ENCODE peak calls at places on chromosomes 12 and 14, in seven cellular contexts. One of them, this sample, is unnamed.

GRCh38 chr12:130818381-130819247 is 20.4 kb downstream of the STX2 start:
- DNase-seq in upper lobe of left lung: peak
- DNase-seq in AG09319: no peak
- DNase-seq in ovary: peak
- DNase-seq in dorsolateral prefrontal cortex: peak
- DNase-seq in PC-3: peak
- DNase-seq in bronchial epithelial cell: peak
- DNase-seq in this sample: peak

GRCh38 chr12:7241404-7242005 is 52.0 kb downstream of the PEX5 start:
- DNase-seq in upper lobe of left lung: no peak
- DNase-seq in AG09319: no peak
- DNase-seq in ovary: no peak
- DNase-seq in dorsolateral prefrontal cortex: no peak
- DNase-seq in PC-3: peak
- DNase-seq in bronchial epithelial cell: peak
- DNase-seq in this sample: no peak

GRCh38 chr14:55605793-55606192 is 25.8 kb downstream of the KTN1 start:
- DNase-seq in upper lobe of left lung: no peak
- DNase-seq in AG09319: no peak
- DNase-seq in ovary: no peak
- DNase-seq in dorsolateral prefrontal cortex: no peak
- DNase-seq in PC-3: peak
- DNase-seq in bronchial epithelial cell: peak
- DNase-seq in this sample: no peak

GRCh38 chr14:29462271-29462670 is 465.4 kb downstream of the PRKD1 start:
- DNase-seq in upper lobe of left lung: no peak
- DNase-seq in AG09319: no peak
- DNase-seq in ovary: no peak
- DNase-seq in dorsolateral prefrontal cortex: no peak
- DNase-seq in PC-3: no peak
- DNase-seq in bronchial epithelial cell: no peak
- DNase-seq in this sample: no peak

GRCh38 chr12:131442337-131442918 is 268.5 kb upstream of the SFSWAP start:
- DNase-seq in upper lobe of left lung: no peak
- DNase-seq in AG09319: no peak
- DNase-seq in ovary: no peak
- DNase-seq in dorsolateral prefrontal cortex: no peak
- DNase-seq in PC-3: no peak
- DNase-seq in bronchial epithelial cell: no peak
- DNase-seq in this sample: no peak

GRCh38 chr14:96590190-96590860 is 88.1 kb downstream of the PAPOLA start:
- DNase-seq in upper lobe of left lung: no peak
- DNase-seq in AG09319: no peak
- DNase-seq in ovary: no peak
- DNase-seq in dorsolateral prefrontal cortex: no peak
- DNase-seq in PC-3: no peak
- DNase-seq in bronchial epithelial cell: no peak
- DNase-seq in this sample: no peak

GRCh38 chr12:128761305-128761880 is 62.4 kb downstream of the SLC15A4 start:
- DNase-seq in upper lobe of left lung: no peak
- DNase-seq in AG09319: no peak
- DNase-seq in ovary: no peak
- DNase-seq in dorsolateral prefrontal cortex: no peak
- DNase-seq in PC-3: no peak
- DNase-seq in bronchial epithelial cell: no peak
- DNase-seq in this sample: no peak

GRCh38 chr12:31589896-31590729 is 823 bp downstream of the DENND5B start:
- DNase-seq in upper lobe of left lung: peak
- DNase-seq in AG09319: no peak
- DNase-seq in ovary: peak
- DNase-seq in dorsolateral prefrontal cortex: peak
- DNase-seq in PC-3: peak
- DNase-seq in bronchial epithelial cell: peak
- DNase-seq in this sample: peak

GRCh38 chr12:70576341-70577282 is 60.6 kb downstream of the PTPRB start:
- DNase-seq in upper lobe of left lung: no peak
- DNase-seq in AG09319: peak
- DNase-seq in ovary: no peak
- DNase-seq in dorsolateral prefrontal cortex: no peak
- DNase-seq in PC-3: peak
- DNase-seq in bronchial epithelial cell: peak
- DNase-seq in this sample: no peak

GRCh38 chr12:6774557-6775062 is 2.3 kb downstream of the LAG3 start:
- DNase-seq in upper lobe of left lung: no peak
- DNase-seq in AG09319: no peak
- DNase-seq in ovary: no peak
- DNase-seq in dorsolateral prefrontal cortex: no peak
- DNase-seq in PC-3: no peak
- DNase-seq in bronchial epithelial cell: no peak
- DNase-seq in this sample: no peak

GRCh38 chr14:73242274-73242960 is 5.1 kb downstream of the PAPLN start:
- DNase-seq in upper lobe of left lung: no peak
- DNase-seq in AG09319: no peak
- DNase-seq in ovary: peak
- DNase-seq in dorsolateral prefrontal cortex: no peak
- DNase-seq in PC-3: no peak
- DNase-seq in bronchial epithelial cell: no peak
- DNase-seq in this sample: no peak

GRCh38 chr12:1540690-1541089 is 53.7 kb downstream of the FBXL14 start:
- DNase-seq in upper lobe of left lung: no peak
- DNase-seq in AG09319: no peak
- DNase-seq in ovary: no peak
- DNase-seq in dorsolateral prefrontal cortex: no peak
- DNase-seq in PC-3: peak
- DNase-seq in bronchial epithelial cell: peak
- DNase-seq in this sample: no peak

GRCh38 chr12:10169094-10169493 is 2.8 kb downstream of the OLR1 start:
- DNase-seq in upper lobe of left lung: no peak
- DNase-seq in AG09319: no peak
- DNase-seq in ovary: no peak
- DNase-seq in dorsolateral prefrontal cortex: no peak
- DNase-seq in PC-3: peak
- DNase-seq in bronchial epithelial cell: no peak
- DNase-seq in this sample: no peak
- TF ChIP-seq CTCF in upper lobe of left lung: no peak
- TF ChIP-seq CTCF in AG09319: no peak
- TF ChIP-seq CTCF in ovary: no peak
- TF ChIP-seq CTCF in dorsolateral prefrontal cortex: no peak
- TF ChIP-seq CTCF in PC-3: no peak
- TF ChIP-seq CTCF in bronchial epithelial cell: no peak
- TF ChIP-seq CTCF in this sample: no peak

GRCh38 chr14:99188721-99189120 is 83.3 kb downstream of the BCL11B start:
- DNase-seq in upper lobe of left lung: no peak
- DNase-seq in AG09319: no peak
- DNase-seq in ovary: no peak
- DNase-seq in dorsolateral prefrontal cortex: no peak
- DNase-seq in PC-3: no peak
- DNase-seq in bronchial epithelial cell: no peak
- DNase-seq in this sample: no peak

GRCh38 chr14:99191663-99192621 is 80.1 kb downstream of the BCL11B start:
- DNase-seq in upper lobe of left lung: no peak
- DNase-seq in AG09319: no peak
- DNase-seq in ovary: peak
- DNase-seq in dorsolateral prefrontal cortex: no peak
- DNase-seq in PC-3: peak
- DNase-seq in bronchial epithelial cell: peak
- DNase-seq in this sample: no peak

GRCh38 chr14:99189201-99189801 is 82.7 kb downstream of the BCL11B start:
- DNase-seq in upper lobe of left lung: no peak
- DNase-seq in AG09319: no peak
- DNase-seq in ovary: no peak
- DNase-seq in dorsolateral prefrontal cortex: peak
- DNase-seq in PC-3: no peak
- DNase-seq in bronchial epithelial cell: no peak
- DNase-seq in this sample: no peak

GRCh38 chr14:99192823-99193222 is 79.2 kb downstream of the BCL11B start:
- DNase-seq in upper lobe of left lung: no peak
- DNase-seq in AG09319: no peak
- DNase-seq in ovary: no peak
- DNase-seq in dorsolateral prefrontal cortex: no peak
- DNase-seq in PC-3: no peak
- DNase-seq in bronchial epithelial cell: no peak
- DNase-seq in this sample: no peak

DNA sequence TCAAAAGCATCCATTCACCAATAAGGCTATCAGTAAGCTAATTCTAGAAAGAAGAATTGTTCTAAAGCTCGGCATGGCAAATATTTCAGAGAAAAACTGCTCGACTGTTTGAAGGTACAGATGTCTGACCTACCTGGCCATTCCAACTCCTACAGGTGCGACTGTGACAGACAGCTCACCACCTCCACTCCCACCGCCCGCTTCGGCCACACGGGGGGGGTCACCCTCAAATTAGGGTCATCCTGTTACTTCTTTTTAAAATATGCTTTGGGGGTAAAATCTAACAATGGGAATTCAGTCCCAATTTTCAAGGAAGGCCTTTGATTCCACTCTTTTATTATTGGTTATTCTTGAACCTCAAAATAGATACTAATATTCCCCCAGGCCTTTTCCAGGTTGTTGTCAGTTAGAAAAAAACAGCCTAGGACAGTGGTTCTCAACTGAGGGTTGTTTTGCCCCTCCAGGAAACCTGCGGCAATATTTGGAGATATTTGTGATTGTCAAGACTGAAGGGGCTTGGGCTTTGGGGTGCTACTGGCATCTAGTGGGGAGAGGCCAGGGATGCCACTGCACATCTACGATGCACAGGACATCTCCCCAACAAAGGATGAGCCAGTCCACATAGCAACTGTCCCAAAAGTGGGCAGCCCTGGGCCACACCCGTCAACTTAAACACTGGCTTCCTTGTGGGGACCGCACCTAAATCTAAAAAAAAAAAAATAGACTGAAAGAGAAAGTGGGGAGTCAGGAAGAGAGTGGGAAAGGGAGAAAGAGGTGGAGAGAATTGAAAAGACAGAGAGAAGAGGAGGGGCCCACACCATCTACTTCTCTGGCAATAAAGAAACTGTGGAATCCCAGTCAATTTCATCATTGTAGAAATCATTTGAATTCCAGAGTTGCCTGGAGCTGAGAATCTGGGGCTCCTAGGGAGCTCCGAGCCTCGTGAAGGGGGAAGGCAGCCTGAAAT is 81.0 kb downstream of the BCL11B start:
- DNase-seq in upper lobe of left lung: no peak
- DNase-seq in AG09319: no peak
- DNase-seq in ovary: no peak
- DNase-seq in dorsolateral prefrontal cortex: no peak
- DNase-seq in PC-3: no peak
- DNase-seq in bronchial epithelial cell: no peak
- DNase-seq in this sample: no peak
- TF ChIP-seq CTCF in upper lobe of left lung: no peak
- TF ChIP-seq CTCF in AG09319: no peak
- TF ChIP-seq CTCF in ovary: no peak
- TF ChIP-seq CTCF in dorsolateral prefrontal cortex: no peak
- TF ChIP-seq CTCF in PC-3: no peak
- TF ChIP-seq CTCF in bronchial epithelial cell: peak
- TF ChIP-seq CTCF in this sample: no peak

DNA sequence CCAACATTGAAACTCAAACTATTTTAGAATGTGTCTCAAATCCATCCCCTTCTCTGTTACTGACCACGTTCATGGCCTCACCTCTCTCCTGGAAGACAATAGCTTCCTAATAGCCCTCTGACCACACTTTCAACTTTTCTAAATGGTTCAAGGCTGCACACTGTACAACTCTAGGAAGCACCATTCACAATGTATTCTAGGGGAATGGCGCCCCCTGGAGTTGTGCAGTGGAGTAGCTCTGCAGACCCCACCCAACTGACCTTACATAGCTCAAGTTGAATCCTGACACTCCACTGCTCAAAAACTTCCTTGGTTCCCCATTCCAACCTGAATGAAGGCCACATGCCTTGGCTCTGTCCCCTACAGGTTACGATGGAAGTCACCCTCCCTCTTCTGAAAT is 77.6 kb downstream of the GAS2L3 start:
- DNase-seq in upper lobe of left lung: no peak
- DNase-seq in AG09319: no peak
- DNase-seq in ovary: no peak
- DNase-seq in dorsolateral prefrontal cortex: no peak
- DNase-seq in PC-3: no peak
- DNase-seq in bronchial epithelial cell: no peak
- DNase-seq in this sample: no peak
- TF ChIP-seq CTCF in upper lobe of left lung: no peak
- TF ChIP-seq CTCF in AG09319: peak
- TF ChIP-seq CTCF in ovary: no peak
- TF ChIP-seq CTCF in dorsolateral prefrontal cortex: no peak
- TF ChIP-seq CTCF in PC-3: peak
- TF ChIP-seq CTCF in bronchial epithelial cell: peak
- TF ChIP-seq CTCF in this sample: peak

DNA sequence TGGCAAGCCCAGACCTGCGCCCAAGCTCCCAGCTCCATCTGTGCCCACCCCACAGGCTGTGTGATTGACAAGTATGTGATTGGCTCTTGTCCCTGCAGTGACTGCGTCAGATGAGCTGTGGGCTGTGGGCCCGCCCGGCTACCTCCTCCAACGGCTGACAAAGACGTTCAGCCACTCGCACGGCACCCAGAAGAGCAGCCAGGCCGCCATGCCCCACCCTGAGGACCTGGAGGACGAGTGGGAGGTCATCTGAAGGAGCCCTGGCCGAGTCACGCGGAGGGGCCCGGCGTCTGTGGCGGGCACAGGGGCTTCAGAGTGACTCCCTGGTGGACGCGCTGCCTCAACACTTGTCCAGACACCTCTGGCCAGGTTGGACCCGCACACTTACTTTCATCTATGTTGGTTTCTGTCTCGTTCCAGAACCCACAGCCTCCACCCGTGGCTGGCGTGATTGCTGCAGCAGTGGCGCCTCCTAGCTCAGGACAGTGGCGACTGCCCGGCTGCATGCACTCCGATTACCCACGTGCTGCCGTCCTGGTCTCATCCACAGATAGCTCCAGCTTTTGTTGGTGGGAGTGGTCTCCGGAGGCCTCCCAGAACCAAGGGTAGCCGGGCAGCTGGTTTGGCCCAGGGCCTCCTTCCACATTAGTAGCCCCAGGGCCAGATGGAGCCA is 11.4 kb downstream of the ANKRD9 start:
- DNase-seq in upper lobe of left lung: peak
- DNase-seq in AG09319: no peak
- DNase-seq in ovary: no peak
- DNase-seq in dorsolateral prefrontal cortex: no peak
- DNase-seq in PC-3: peak
- DNase-seq in bronchial epithelial cell: no peak
- DNase-seq in this sample: no peak
- TF ChIP-seq CTCF in upper lobe of left lung: no peak
- TF ChIP-seq CTCF in AG09319: no peak
- TF ChIP-seq CTCF in ovary: no peak
- TF ChIP-seq CTCF in dorsolateral prefrontal cortex: no peak
- TF ChIP-seq CTCF in PC-3: peak
- TF ChIP-seq CTCF in bronchial epithelial cell: peak
- TF ChIP-seq CTCF in this sample: no peak

GRCh38 chr14:53401646-53402045 is 248.5 kb upstream of the DDHD1 start:
- DNase-seq in upper lobe of left lung: no peak
- DNase-seq in AG09319: no peak
- DNase-seq in ovary: no peak
- DNase-seq in dorsolateral prefrontal cortex: no peak
- DNase-seq in PC-3: no peak
- DNase-seq in bronchial epithelial cell: no peak
- DNase-seq in this sample: no peak

DNA sequence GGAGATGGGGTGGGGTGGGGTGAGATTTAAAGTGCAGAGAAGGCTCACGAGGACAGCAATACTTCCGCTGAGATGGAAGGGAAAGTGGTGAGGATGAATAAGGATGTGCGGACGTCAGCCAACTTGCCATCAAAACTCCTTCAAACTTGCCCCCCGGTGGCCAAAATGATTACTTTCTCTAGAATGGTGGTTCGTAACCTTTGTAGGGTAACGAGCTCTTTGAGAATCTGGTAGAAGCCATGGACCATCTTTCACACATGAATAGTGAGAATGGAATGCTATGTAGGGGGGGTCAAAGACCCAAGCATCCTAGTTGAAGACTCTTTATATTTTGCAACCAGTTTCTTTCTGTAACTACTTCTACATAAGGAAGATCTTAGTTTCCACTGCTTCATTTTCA is 245.9 kb upstream of the DDHD1 start:
- DNase-seq in upper lobe of left lung: no peak
- DNase-seq in AG09319: no peak
- DNase-seq in ovary: no peak
- DNase-seq in dorsolateral prefrontal cortex: no peak
- DNase-seq in PC-3: peak
- DNase-seq in bronchial epithelial cell: peak
- DNase-seq in this sample: no peak
- TF ChIP-seq CTCF in upper lobe of left lung: no peak
- TF ChIP-seq CTCF in AG09319: no peak
- TF ChIP-seq CTCF in ovary: no peak
- TF ChIP-seq CTCF in dorsolateral prefrontal cortex: no peak
- TF ChIP-seq CTCF in PC-3: peak
- TF ChIP-seq CTCF in bronchial epithelial cell: peak
- TF ChIP-seq CTCF in this sample: peak

This sample was measured in mesothelial cell of epicardium.